ENCODE peak calls at places on chromosome 2, in six cellular contexts. V, M, I, B, E and W are unnamed samples.

GRCh38 chr2:119659601-119660342 is 19.2 kb upstream of the TMEM177 start:
- DNase-seq in V (peak), M (peak), B (peak), I (peak), E (peak), W (peak)

GRCh38 chr2:240179186-240179815 is 38.8 kb upstream of the OTOS start:
- DNase-seq in B (no peak), V (no peak), E (no peak), M (no peak), I (no peak), W (no peak)

GRCh38 chr2:1132328-1132964 is 181.8 kb downstream of the SNTG2 start:
- DNase-seq in V (no peak), I (no peak), M (no peak), B (no peak), E (no peak), W (no peak)

GRCh38 chr2:68359889-68360288 is 5.2 kb upstream of the PLEK start:
- DNase-seq in B (no peak), V (no peak), M (no peak), E (no peak), I (no peak), W (no peak)

GRCh38 chr2:240965296-240965904 is 33.0 kb upstream of the SNED1 start:
- DNase-seq in I (no peak), E (no peak), V (peak), M (no peak), B (no peak), W (no peak)

GRCh38 chr2:11203480-11203879 is 48.2 kb downstream of the SLC66A3 start:
- DNase-seq in V (no peak), B (peak), M (peak), I (peak), E (no peak), W (no peak)

GRCh38 chr2:142914507-142915313 is 37.2 kb downstream of the KYNU start:
- DNase-seq in B (no peak), E (no peak), I (no peak), M (no peak), V (no peak), W (no peak)

GRCh38 chr2:232292395-232293154 is 86.0 kb upstream of the ALPP start:
- DNase-seq in E (peak), M (peak), B (peak), I (peak), V (peak), W (peak)

GRCh38 chr2:198073253-198073652 is 268.9 kb downstream of the PLCL1 start:
- DNase-seq in E (no peak), B (no peak), I (no peak), V (no peak), M (no peak), W (peak)

GRCh38 chr2:127618551-127618950 is 27.4 kb upstream of the GPR17 start:
- DNase-seq in I (no peak), V (no peak), M (no peak), E (no peak), B (no peak), W (no peak)

GRCh38 chr2:229922449-229923386 is at the start of gene FBXO36:
- DNase-seq in B (peak), E (peak), I (peak), V (peak), M (peak), W (peak)

GRCh38 chr2:100909571-100909970 is 89.6 kb downstream of the NPAS2 start:
- DNase-seq in E (no peak), B (no peak), I (no peak), M (no peak), V (no peak), W (no peak)

GRCh38 chr2:207860685-207861084 is 91.0 kb upstream of the FZD5 start:
- DNase-seq in M (no peak), B (no peak), E (no peak), V (no peak), I (no peak), W (no peak)

GRCh38 chr2:141020346-141020745 is 1110.5 kb downstream of the LRP1B start:
- DNase-seq in B (peak), I (peak), E (no peak), V (no peak), M (no peak), W (no peak)

DNA sequence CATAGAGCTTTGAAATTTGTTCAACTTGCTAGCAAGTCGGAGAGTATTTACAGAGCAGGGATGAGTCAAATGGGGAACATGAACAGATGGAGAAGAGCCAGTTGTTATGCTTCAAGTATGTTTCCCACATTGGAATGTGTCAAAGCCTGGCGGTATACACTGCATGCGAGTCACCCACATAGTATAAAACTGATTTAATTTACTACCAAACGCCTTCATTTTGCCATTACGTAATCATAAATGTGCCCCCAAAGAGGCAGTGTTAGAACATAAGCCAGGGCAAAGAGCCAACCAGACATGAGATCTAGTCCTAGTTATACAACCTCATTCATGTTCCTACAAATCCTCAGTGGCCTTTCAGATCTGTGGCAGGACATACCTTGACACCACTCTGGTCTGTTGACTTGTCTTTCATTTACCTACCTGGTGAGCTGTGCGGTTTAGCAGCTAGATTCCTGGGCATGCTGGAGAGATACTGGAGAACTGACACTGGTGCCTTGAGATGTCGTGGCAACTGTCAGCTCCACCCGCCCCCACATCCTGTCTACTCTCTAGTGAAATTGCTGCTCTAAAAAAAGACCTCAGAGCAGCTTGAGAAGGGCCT is 21.7 kb upstream of the NRP2 start:
- DNase-seq in I (peak), B (peak), M (peak), E (no peak), V (peak), W (peak)
- H3K4me3 ChIP-seq in I (no peak), B (no peak), M (no peak), E (no peak), V (no peak), W (no peak)

DNA sequence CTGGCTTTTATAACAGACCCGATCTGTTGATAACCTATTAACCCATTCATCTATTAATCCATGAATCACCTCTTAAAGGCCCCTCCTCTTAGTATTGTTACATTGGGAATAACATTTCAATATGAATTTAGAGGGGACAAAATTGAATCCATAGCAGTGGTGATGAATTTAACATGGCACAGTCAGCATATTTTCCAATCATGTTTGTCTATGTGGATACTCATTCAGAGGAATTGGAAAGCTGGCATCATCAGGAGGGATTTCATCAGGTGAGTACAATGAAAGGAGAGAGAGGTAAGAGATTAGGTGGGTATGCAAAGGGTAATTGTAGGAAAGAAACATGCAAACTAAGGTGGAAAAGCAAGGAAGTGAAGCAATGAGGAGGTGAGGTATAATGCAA is 275.1 kb upstream of the STON1 start:
- DNase-seq in E (no peak), I (no peak), V (no peak), M (no peak), B (no peak), W (no peak)
- H3K4me3 ChIP-seq in E (no peak), I (no peak), V (no peak), M (no peak), B (no peak), W (no peak)

DNA sequence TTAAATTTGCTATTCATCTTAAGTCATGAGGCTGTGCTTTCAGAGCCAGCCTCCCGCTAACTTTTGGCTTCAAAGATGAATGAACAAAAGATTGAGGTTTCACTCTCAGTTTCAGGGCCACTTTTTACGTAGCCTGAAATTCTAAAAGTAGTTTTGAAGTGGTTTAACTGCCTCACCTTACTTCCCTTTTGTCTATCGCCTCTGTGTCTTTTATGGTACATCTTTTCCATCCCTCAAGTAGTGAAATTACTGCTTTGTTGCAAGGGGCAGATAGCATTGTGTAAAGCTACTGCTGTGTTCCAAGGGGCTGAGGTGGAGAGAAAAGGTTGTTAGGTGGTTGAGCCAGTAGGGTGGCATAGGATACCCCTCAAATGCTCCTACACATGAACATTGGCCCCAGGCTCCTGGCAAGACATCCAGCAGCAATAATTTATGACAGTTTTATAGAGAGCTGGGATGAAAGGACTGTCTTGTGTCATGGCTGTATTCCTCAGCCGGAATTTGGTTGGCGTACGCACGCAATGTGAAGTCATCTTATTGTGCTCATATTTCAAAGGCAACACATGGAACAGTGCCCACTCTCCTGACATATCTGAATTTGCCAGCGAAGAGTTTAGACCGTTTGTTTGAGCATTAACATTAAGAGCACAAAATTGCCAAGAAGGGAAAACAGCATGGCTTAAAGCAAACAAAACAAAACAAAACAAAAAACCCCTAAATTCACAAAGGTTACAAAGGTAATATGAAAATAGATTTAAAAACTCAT is 32.2 kb downstream of the QPCT start:
- DNase-seq in M (peak), V (peak), I (peak), E (peak), B (peak), W (peak)
- H3K4me3 ChIP-seq in M (peak), V (peak), I (no peak), E (peak), B (peak), W (no peak)

GRCh38 chr2:71589763-71590162 is 136.4 kb downstream of the DYSF start:
- DNase-seq in V (no peak), E (no peak), I (no peak), B (no peak), M (no peak), W (no peak)

GRCh38 chr2:71588497-71588896 is 135.1 kb downstream of the DYSF start:
- DNase-seq in I (no peak), V (no peak), M (no peak), E (no peak), B (no peak), W (no peak)

GRCh38 chr2:71592181-71592711 is 138.9 kb downstream of the DYSF start:
- DNase-seq in V (no peak), E (no peak), I (no peak), B (no peak), M (peak), W (no peak)

GRCh38 chr2:71587509-71588073 is 134.2 kb downstream of the DYSF start:
- DNase-seq in B (no peak), V (no peak), E (no peak), I (no peak), M (no peak), W (no peak)

DNA sequence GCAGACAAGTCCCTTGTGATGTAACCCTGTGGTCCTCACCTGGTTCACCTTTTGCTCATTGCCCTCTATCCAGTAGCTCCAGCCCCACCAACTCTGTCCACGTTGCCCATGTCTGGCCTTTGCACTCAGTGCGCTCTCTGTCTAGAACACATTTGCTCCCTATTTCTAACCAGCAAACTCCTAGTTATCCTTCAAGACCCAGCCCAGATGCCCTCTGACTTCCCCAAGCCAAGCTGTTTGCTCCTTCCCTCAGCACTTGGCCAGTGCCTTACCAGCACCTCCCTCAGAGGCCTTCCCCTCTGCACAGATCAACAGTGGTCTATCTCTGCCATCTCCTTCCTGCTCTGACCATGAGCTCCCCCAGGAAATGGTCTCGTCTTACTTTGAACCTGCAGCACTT is 137.7 kb downstream of the DYSF start:
- DNase-seq in B (no peak), M (no peak), I (no peak), E (no peak), V (no peak), W (no peak)
- H3K4me3 ChIP-seq in B (no peak), M (no peak), I (no peak), E (no peak), V (no peak), W (no peak)

GRCh38 chr2:110864176-110864575 is 131.8 kb downstream of the ACOXL start:
- DNase-seq in V (no peak), B (no peak), M (no peak), I (no peak), E (no peak), W (no peak)
- H3K4me3 ChIP-seq in V (no peak), B (no peak), M (no peak), I (no peak), E (no peak), W (no peak)

GRCh38 chr2:74549685-74549971 is 4.1 kb downstream of the LOXL3 start:
- DNase-seq in E (no peak), B (no peak), M (no peak), V (no peak), I (no peak), W (no peak)
- H3K4me3 ChIP-seq in E (no peak), B (peak), M (no peak), V (peak), I (peak), W (no peak)